ENCODE peak calls at places on chromosome 7, in four cellular contexts. Z is cardiac fibroblast, Y is upper lobe of right lung, U is IMR-90. E is an unnamed sample.

GRCh38 chr7:101185258-101185839 is 5.3 kb upstream of the NAT16 start:
- DNase-seq in Z (peak; percentile 31), Y (no peak), U (peak; percentile 55), E (no peak)

GRCh38 chr7:30911561-30911969 is at the start of gene AQP1:
- DNase-seq in Z (peak; percentile 87), Y (peak; percentile 95), U (no peak), E (peak; percentile 58)

GRCh38 chr7:114364151-114364550 is 50.5 kb upstream of the FOXP2 start:
- DNase-seq in Z (no peak), Y (no peak), U (no peak), E (no peak)

GRCh38 chr7:55074008-55074499 is 55.2 kb downstream of the EGFR start:
- DNase-seq in Z (peak; percentile 75), Y (no peak), U (peak; percentile 79), E (peak; percentile 68)

GRCh38 chr7:107528461-107528860 is 35.3 kb downstream of the COG5 start:
- DNase-seq in Z (peak; percentile 33), Y (no peak), U (peak; percentile 82), E (peak; percentile 68)

GRCh38 chr7:36563706-36564325 is 160.5 kb downstream of the AOAH start:
- DNase-seq in Z (peak; percentile 18), Y (no peak), U (peak; percentile 36), E (peak; percentile 21)

GRCh38 chr7:90850516-90850915 is 254.4 kb downstream of the CDK14 start:
- DNase-seq in Z (no peak), Y (no peak), U (no peak), E (no peak)

GRCh38 chr7:42016517-42016916 is 220.5 kb downstream of the GLI3 start:
- DNase-seq in Z (no peak), Y (no peak), U (no peak), E (no peak)

GRCh38 chr7:80428161-80429054 is 83.5 kb downstream of the GNAT3 start:
- DNase-seq in Z (peak; percentile 85), Y (no peak), U (peak; percentile 79), E (peak; percentile 84)

GRCh38 chr7:39732837-39733804 is 109.7 kb downstream of the RALA start:
- DNase-seq in Z (peak; percentile 98), Y (peak; percentile 96), U (peak; percentile 98), E (peak; percentile 97)
- TF ChIP-seq CTCF in Z (no peak), Y (no peak), U (no peak), E (no peak)

GRCh38 chr7:25897261-25897782 is 254.7 kb upstream of the NFE2L3 start:
- DNase-seq in Z (no peak), Y (no peak), U (no peak), E (peak; percentile 3)

GRCh38 chr7:25893436-25893835 is 258.6 kb upstream of the NFE2L3 start:
- DNase-seq in Z (no peak), Y (no peak), U (no peak), E (no peak)

GRCh38 chr7:25894002-25894901 is 257.7 kb upstream of the NFE2L3 start:
- DNase-seq in Z (no peak), Y (no peak), U (no peak), E (no peak)

GRCh38 chr7:25894902-25895791 is 256.9 kb upstream of the NFE2L3 start:
- DNase-seq in Z (peak; percentile 21), Y (peak; percentile 87), U (peak; percentile 2), E (peak; percentile 10)

GRCh38 chr7:25895792-25896171 is 256.2 kb upstream of the NFE2L3 start:
- DNase-seq in Z (no peak), Y (no peak), U (no peak), E (no peak)
- H3K4me3 ChIP-seq in Z (no peak overlapping the region), Y (peak overlapping the region; percentile 0), U (no peak overlapping the region), E (no peak overlapping the region)

GRCh38 chr7:4738711-4739527 is 36.5 kb upstream of the AP5Z1 start:
- DNase-seq in Z (peak; percentile 93), Y (no peak), U (peak; percentile 95), E (peak; percentile 94)
- TF ChIP-seq CTCF in Z (no peak), Y (no peak), U (peak; percentile 22), E (peak; percentile 10)

GRCh38 chr7:16644157-16644556 is 1.4 kb downstream of the ANKMY2 start:
- DNase-seq in Z (no peak), Y (no peak), U (no peak), E (no peak)

GRCh38 chr7:16644987-16645592 is 464 bp downstream of the ANKMY2 start:
- DNase-seq in Z (peak; percentile 38), Y (peak; percentile 77), U (no peak), E (peak; percentile 31)

GRCh38 chr7:16646427-16647081 is 573 bp downstream of the BZW2 start:
- DNase-seq in Z (no peak), Y (no peak), U (no peak), E (no peak)

GRCh38 chr7:16644624-16644986 is 949 bp downstream of the ANKMY2 start:
- DNase-seq in Z (peak; percentile 37), Y (peak; percentile 84), U (peak; percentile 47), E (peak; percentile 33)

DNA sequence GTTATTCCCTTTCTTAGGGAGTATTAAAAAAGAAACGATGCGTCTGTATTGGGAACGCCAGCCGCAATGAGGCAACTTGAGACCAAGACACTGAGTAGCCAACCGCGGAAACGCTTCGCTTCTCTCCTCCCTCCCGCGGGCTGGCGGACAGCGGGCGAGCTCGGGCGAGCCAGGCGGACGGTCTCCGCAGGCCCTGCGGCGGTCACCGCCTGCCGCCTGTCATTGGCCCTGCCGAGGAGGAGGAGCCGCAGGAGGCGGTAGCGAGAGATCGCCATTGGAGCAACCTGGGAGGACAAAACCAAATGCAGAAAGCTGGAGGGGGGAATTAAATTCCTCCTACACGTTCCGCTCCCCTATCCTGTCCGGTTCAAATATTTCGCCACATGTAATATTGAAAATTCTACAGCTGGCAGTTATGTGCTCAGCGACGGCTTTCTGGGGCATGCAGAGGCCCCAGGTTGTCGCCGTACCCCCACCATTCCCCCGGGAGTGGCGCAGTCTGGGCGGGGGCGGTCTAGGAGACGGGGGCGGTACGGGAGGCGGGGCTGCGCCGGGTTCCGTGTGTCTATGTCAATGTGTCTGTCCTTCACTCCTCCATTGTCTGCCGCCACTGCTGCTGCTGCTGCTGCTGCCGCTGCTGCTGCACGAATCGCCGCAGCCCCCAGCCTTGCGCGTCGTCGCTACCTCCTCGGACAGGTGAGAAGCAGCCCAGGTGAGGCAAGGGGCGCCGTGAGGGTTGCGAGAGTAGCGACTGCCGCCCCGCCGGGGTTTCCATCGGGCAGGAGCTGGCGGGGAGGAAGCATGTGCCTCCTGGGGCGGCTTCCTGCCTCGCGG is at the start of the genes ANKMY2 and BZW2:
- DNase-seq in Z (peak; percentile 98), Y (peak; percentile 98), U (peak; percentile 97), E (peak; percentile 97)
- H3K4me3 ChIP-seq in Z (peak within 1 kb of the TSS; percentile 93), Y (peak within 1 kb of the TSS; percentile 89), U (peak within 1 kb of the TSS; percentile 74), E (peak within 1 kb of the TSS; percentile 89)

DNA sequence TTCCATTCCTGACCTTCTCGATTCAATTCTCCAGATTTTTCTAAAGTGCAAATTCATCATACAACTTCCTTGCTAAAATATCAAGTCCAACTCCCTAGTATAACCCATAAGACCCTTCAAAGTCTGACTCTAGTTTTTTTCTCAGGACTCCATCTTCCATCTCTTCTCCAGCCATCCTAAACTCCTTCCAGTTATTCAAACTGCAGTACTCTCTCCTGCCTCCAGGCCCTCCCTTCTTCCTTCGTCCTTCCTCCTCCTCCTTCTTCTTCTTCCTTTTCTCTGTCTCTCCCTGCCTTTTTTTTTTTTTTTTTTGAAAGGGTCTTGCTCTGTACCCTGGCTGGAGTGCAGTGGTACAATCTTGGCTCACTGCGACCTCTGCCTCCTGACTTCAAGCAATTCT is 111.9 kb downstream of the RELN start:
- DNase-seq in Z (no peak), Y (no peak), U (no peak), E (no peak)
- TF ChIP-seq CTCF in Z (peak; percentile 9), Y (no peak), U (no peak), E (no peak)

DNA sequence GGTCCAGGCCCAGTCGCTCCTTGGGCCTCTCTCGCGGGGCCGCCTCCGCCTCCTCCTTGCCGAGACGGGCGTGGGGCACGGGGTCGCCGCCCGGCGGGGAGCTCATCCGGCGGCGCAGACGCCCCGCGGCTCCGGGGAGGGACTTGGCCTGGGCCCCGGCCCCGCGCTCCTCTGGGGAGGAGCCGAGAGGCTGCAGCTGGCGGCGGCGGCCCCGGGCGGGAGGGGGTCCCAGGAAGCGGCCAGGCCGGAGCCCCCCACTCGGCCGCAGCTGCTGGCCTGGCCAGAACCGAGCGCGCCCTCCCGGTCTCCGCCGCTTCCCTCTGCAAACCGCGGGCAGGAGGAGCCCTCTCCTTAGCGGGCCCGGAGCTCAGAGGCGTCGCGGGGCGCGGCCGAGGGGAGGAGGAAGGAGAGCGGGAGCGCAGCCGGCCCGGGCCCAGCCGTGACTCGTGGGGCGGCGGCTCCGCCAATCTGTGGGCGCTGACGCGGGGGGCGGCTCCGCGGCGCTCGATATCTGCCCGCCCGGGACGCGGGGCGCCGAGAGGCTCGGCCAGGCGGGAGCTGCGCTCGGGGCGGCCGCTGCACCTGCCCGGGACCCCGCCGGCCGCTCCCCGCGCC is at the start of gene FAM20C:
- DNase-seq in Z (peak; percentile 89), Y (peak; percentile 95), U (peak; percentile 79), E (peak; percentile 83)
- H3K4me3 ChIP-seq in Z (peak within 1 kb of the TSS; percentile 79), Y (peak within 1 kb of the TSS; percentile 73), U (peak within 1 kb of the TSS; percentile 78), E (peak within 1 kb of the TSS; percentile 74)

GRCh38 chr7:74027124-74027682 is 770 bp upstream of the ELN start:
- DNase-seq in Z (no peak), Y (no peak), U (no peak), E (no peak)
- TF ChIP-seq CTCF in Z (no peak), Y (peak; percentile 2), U (no peak), E (no peak)

E was measured in fibroblast of pulmonary artery.